ENCODE peak calls at places on chromosomes 1 and 21, in six cellular contexts. M is sigmoid colon; D is fibroblast of mammary gland; G is NCI-H69; B is cerebellar nuclear complex; I is naive thymus-derived CD8-positive, alpha-beta T cell. E is an unnamed sample.

GRCh38 chr1:12414444-12415238 is 184.8 kb downstream of the VPS13D start:
- DNase-seq in M (no peak), D (no peak), G (no peak), B (no peak), I (no peak), E (no peak)

GRCh38 chr1:231949277-231950122 is 322.9 kb downstream of the DISC1 start:
- DNase-seq in M (peak; percentile 70), D (no peak), G (no peak), B (no peak), I (no peak), E (no peak)

GRCh38 chr1:26162220-26162703 is 3.4 kb downstream of the FAM110D start:
- DNase-seq in M (no peak), D (peak; percentile 11), G (no peak), B (no peak), I (no peak), E (no peak)

GRCh38 chr1:43423672-43424550 is 29.8 kb downstream of the HYI start:
- DNase-seq in M (no peak), D (no peak), G (no peak), B (no peak), I (no peak), E (no peak)

GRCh38 chr1:154324669-154325582 is at the start of gene ATP8B2:
- DNase-seq in M (peak; percentile 88), D (peak; percentile 68), G (peak; percentile 87), B (no peak), I (peak; percentile 75), E (peak; percentile 95)

GRCh38 chr1:178031856-178032320 is 62.0 kb upstream of the RASAL2 start:
- DNase-seq in M (peak; percentile 95), D (peak; percentile 93), G (peak; percentile 86), B (no peak), I (no peak), E (peak; percentile 91)

GRCh38 chr1:53740621-53741105 is 1.7 kb upstream of the GLIS1 start:
- DNase-seq in M (no peak), D (peak; percentile 90), G (no peak), B (no peak), I (no peak), E (no peak)

GRCh38 chr1:172742599-172743500 is 83.9 kb downstream of the FASLG start:
- DNase-seq in M (no peak), D (peak; percentile 70), G (peak; percentile 50), B (no peak), I (no peak), E (peak; percentile 31)

GRCh38 chr1:51316113-51316763 is 14.1 kb downstream of the TTC39A start:
- DNase-seq in M (no peak), D (no peak), G (peak; percentile 75), B (no peak), I (no peak), E (no peak)

GRCh38 chr1:109501644-109502367 is 7.7 kb downstream of the AMIGO1 start:
- DNase-seq in M (no peak), D (no peak), G (no peak), B (no peak), I (no peak), E (no peak)

GRCh38 chr1:64514197-64514765 is 44.4 kb downstream of the CACHD1 start:
- DNase-seq in M (no peak), D (peak; percentile 77), G (peak; percentile 86), B (no peak), I (no peak), E (peak; percentile 93)

GRCh38 chr1:231629132-231629531 is 2.5 kb downstream of the DISC1 start:
- DNase-seq in M (peak; percentile 70), D (no peak), G (no peak), B (no peak), I (no peak), E (no peak)

GRCh38 chr1:59151860-59152259 is 145.0 kb upstream of the FGGY start:
- DNase-seq in M (no peak), D (peak; percentile 34), G (no peak), B (no peak), I (no peak), E (no peak)

GRCh38 chr21:45317401-45318145 is 29.9 kb upstream of the POFUT2 start:
- DNase-seq in M (peak; percentile 64), D (peak; percentile 92), G (no peak), B (no peak), I (no peak), E (no peak)

GRCh38 chr1:243234978-243235657 is 20.0 kb downstream of the CEP170 start:
- DNase-seq in M (no peak), D (peak; percentile 74), G (no peak), B (no peak), I (no peak), E (peak; percentile 7)

GRCh38 chr1:21673277-21673780 is 4.2 kb upstream of the RAP1GAP start:
- DNase-seq in M (peak; percentile 89), D (peak; percentile 70), G (peak; percentile 38), B (no peak), I (no peak), E (no peak)

GRCh38 chr21:17793675-17794123 is 25.5 kb downstream of the C21orf91 start:
- DNase-seq in M (no peak), D (peak; percentile 53), G (peak; percentile 12), B (no peak), I (no peak), E (no peak)

GRCh38 chr1:6440198-6441126 is 15.9 kb downstream of the ESPN start:
- DNase-seq in M (no peak), D (peak; percentile 33), G (peak; percentile 77), B (no peak), I (peak; percentile 54), E (peak; percentile 84)

GRCh38 chr1:56414728-56415224 is 164.6 kb downstream of the PLPP3 start:
- DNase-seq in M (no peak), D (no peak), G (peak; percentile 93), B (no peak), I (no peak), E (no peak)

GRCh38 chr1:117364240-117364639 is 3.0 kb upstream of the MAN1A2 start:
- DNase-seq in M (no peak), D (no peak), G (no peak), B (no peak), I (no peak), E (no peak)

GRCh38 chr1:8360493-8361197 is 42.7 kb downstream of the SLC45A1 start:
- DNase-seq in M (no peak), D (no peak), G (no peak), B (no peak), I (no peak), E (no peak)

GRCh38 chr1:194535369-194535768 is 1349.0 kb upstream of the B3GALT2 start:
- DNase-seq in M (no peak), D (no peak), G (no peak), B (no peak), I (no peak), E (peak; percentile 3)

GRCh38 chr1:213303286-213303685 is 252.2 kb downstream of the RPS6KC1 start:
- DNase-seq in M (no peak), D (peak; percentile 14), G (no peak), B (no peak), I (no peak), E (peak; percentile 54)

GRCh38 chr1:161088587-161089110 is 709 bp downstream of the NECTIN4 start:
- DNase-seq in M (no peak), D (peak; percentile 68), G (no peak), B (no peak), I (no peak), E (no peak)

GRCh38 chr1:86965012-86965826 is 50.8 kb downstream of the HS2ST1 start:
- DNase-seq in M (no peak), D (peak; percentile 55), G (peak; percentile 52), B (no peak), I (no peak), E (peak; percentile 55)

GRCh38 chr21:44337941-44338895 is 972 bp downstream of the CFAP410 start:
- DNase-seq in M (peak; percentile 91), D (peak; percentile 52), G (peak; percentile 90), B (no peak), I (peak; percentile 50), E (peak; percentile 88)